ENCODE peak calls at places on chromosomes 16 and 17, in eight cellular contexts. One of them, this sample, is unnamed.

GRCh38 chr16:19415918-19416317 is 1.8 kb upstream of the TMC5 start:
- DNase-seq in heart right ventricle: no peak
- DNase-seq in body of pancreas: no peak
- DNase-seq in cardiac fibroblast: no peak
- DNase-seq in fibroblast of the aortic adventitia: no peak
- DNase-seq in activated T-helper 1 cell treated with anti-CD3 and anti-CD28 coated beads, Interleukin-12 subunit alpha, Interleukin-12 subunit beta, Interleukin-2, Interleukin-4 antibody, amounts not matched to agents 30 ng/mL and 10 ng/mL and 1 ng/mL, durations not matched to agents 14 hours and 24 hours and 36 hours: no peak
- DNase-seq in T-helper 2 cell: no peak
- DNase-seq in Calu3: no peak
- DNase-seq in this sample: peak; percentile 35

GRCh38 chr17:69828087-69828486 is 246.9 kb upstream of the KCNJ16 start:
- DNase-seq in heart right ventricle: peak; percentile 66
- DNase-seq in body of pancreas: peak; percentile 33
- DNase-seq in cardiac fibroblast: peak; percentile 59
- DNase-seq in fibroblast of the aortic adventitia: peak; percentile 56
- DNase-seq in activated T-helper 1 cell treated with anti-CD3 and anti-CD28 coated beads, Interleukin-12 subunit alpha, Interleukin-12 subunit beta, Interleukin-2, Interleukin-4 antibody, amounts not matched to agents 30 ng/mL and 10 ng/mL and 1 ng/mL, durations not matched to agents 14 hours and 24 hours and 36 hours: no peak
- DNase-seq in T-helper 2 cell: no peak
- DNase-seq in Calu3: no peak
- DNase-seq in this sample: no peak

GRCh38 chr17:78766225-78766624 is 15.8 kb downstream of the CYTH1 start:
- DNase-seq in heart right ventricle: no peak
- DNase-seq in body of pancreas: no peak
- DNase-seq in cardiac fibroblast: no peak
- DNase-seq in fibroblast of the aortic adventitia: no peak
- DNase-seq in activated T-helper 1 cell treated with anti-CD3 and anti-CD28 coated beads, Interleukin-12 subunit alpha, Interleukin-12 subunit beta, Interleukin-2, Interleukin-4 antibody, amounts not matched to agents 30 ng/mL and 10 ng/mL and 1 ng/mL, durations not matched to agents 14 hours and 24 hours and 36 hours: no peak
- DNase-seq in T-helper 2 cell: no peak
- DNase-seq in Calu3: no peak
- DNase-seq in this sample: peak; percentile 68

GRCh38 chr17:31456814-31457213 is 65.3 kb downstream of the RAB11FIP4 start:
- DNase-seq in heart right ventricle: no peak
- DNase-seq in body of pancreas: no peak
- DNase-seq in cardiac fibroblast: no peak
- DNase-seq in fibroblast of the aortic adventitia: no peak
- DNase-seq in activated T-helper 1 cell treated with anti-CD3 and anti-CD28 coated beads, Interleukin-12 subunit alpha, Interleukin-12 subunit beta, Interleukin-2, Interleukin-4 antibody, amounts not matched to agents 30 ng/mL and 10 ng/mL and 1 ng/mL, durations not matched to agents 14 hours and 24 hours and 36 hours: no peak
- DNase-seq in T-helper 2 cell: no peak
- DNase-seq in Calu3: no peak
- DNase-seq in this sample: no peak

GRCh38 chr17:49285716-49286115 is 55.1 kb upstream of the PHOSPHO1 start:
- DNase-seq in heart right ventricle: no peak
- DNase-seq in body of pancreas: no peak
- DNase-seq in cardiac fibroblast: no peak
- DNase-seq in fibroblast of the aortic adventitia: no peak
- DNase-seq in activated T-helper 1 cell treated with anti-CD3 and anti-CD28 coated beads, Interleukin-12 subunit alpha, Interleukin-12 subunit beta, Interleukin-2, Interleukin-4 antibody, amounts not matched to agents 30 ng/mL and 10 ng/mL and 1 ng/mL, durations not matched to agents 14 hours and 24 hours and 36 hours: no peak
- DNase-seq in T-helper 2 cell: no peak
- DNase-seq in Calu3: no peak
- DNase-seq in this sample: no peak

GRCh38 chr16:6835941-6836340 is 496.7 kb upstream of the RBFOX1 start:
- DNase-seq in heart right ventricle: no peak
- DNase-seq in body of pancreas: no peak
- DNase-seq in cardiac fibroblast: no peak
- DNase-seq in fibroblast of the aortic adventitia: no peak
- DNase-seq in activated T-helper 1 cell treated with anti-CD3 and anti-CD28 coated beads, Interleukin-12 subunit alpha, Interleukin-12 subunit beta, Interleukin-2, Interleukin-4 antibody, amounts not matched to agents 30 ng/mL and 10 ng/mL and 1 ng/mL, durations not matched to agents 14 hours and 24 hours and 36 hours: no peak
- DNase-seq in T-helper 2 cell: no peak
- DNase-seq in Calu3: no peak
- DNase-seq in this sample: no peak

GRCh38 chr17:31754239-31754945 is 104.7 kb downstream of the COPRS start:
- DNase-seq in heart right ventricle: no peak
- DNase-seq in body of pancreas: no peak
- DNase-seq in cardiac fibroblast: peak; percentile 91
- DNase-seq in fibroblast of the aortic adventitia: peak; percentile 83
- DNase-seq in activated T-helper 1 cell treated with anti-CD3 and anti-CD28 coated beads, Interleukin-12 subunit alpha, Interleukin-12 subunit beta, Interleukin-2, Interleukin-4 antibody, amounts not matched to agents 30 ng/mL and 10 ng/mL and 1 ng/mL, durations not matched to agents 14 hours and 24 hours and 36 hours: no peak
- DNase-seq in T-helper 2 cell: no peak
- DNase-seq in Calu3: peak; percentile 4
- DNase-seq in this sample: peak; percentile 56

GRCh38 chr17:71035226-71035625 is 865.9 kb downstream of the KCNJ2 start:
- DNase-seq in heart right ventricle: no peak
- DNase-seq in body of pancreas: no peak
- DNase-seq in cardiac fibroblast: no peak
- DNase-seq in fibroblast of the aortic adventitia: no peak
- DNase-seq in activated T-helper 1 cell treated with anti-CD3 and anti-CD28 coated beads, Interleukin-12 subunit alpha, Interleukin-12 subunit beta, Interleukin-2, Interleukin-4 antibody, amounts not matched to agents 30 ng/mL and 10 ng/mL and 1 ng/mL, durations not matched to agents 14 hours and 24 hours and 36 hours: no peak
- DNase-seq in T-helper 2 cell: no peak
- DNase-seq in Calu3: no peak
- DNase-seq in this sample: no peak